ENCODE peak calls at places on chromosomes 4 and X, in six cellular contexts. K is WERI-Rb-1; Q is CD4-positive, alpha-beta T cell; Z is MM.1S; O is coronary artery; I is left lung. A is an unnamed sample.

GRCh38 chr4:125582302-125582701 is 267.5 kb downstream of the FAT4 start:
- DNase-seq in Q (no peak), K (no peak), O (no peak), I (no peak), Z (no peak), A (no peak)

GRCh38 chr4:118329849-118330248 is 23.0 kb downstream of the PRSS12 start:
- DNase-seq in I (no peak), K (no peak), Q (no peak), O (no peak), Z (no peak), A (no peak)

GRCh38 chr4:139279723-139280620 is at the start of gene MGARP:
- DNase-seq in Z (peak; percentile 39), Q (no peak), O (no peak), K (no peak), I (peak; percentile 82), A (no peak)

GRCh38 chr4:89757154-89757723 is 79.7 kb downstream of the SNCA start:
- DNase-seq in Q (no peak), O (no peak), K (peak; percentile 39), Z (no peak), I (no peak), A (no peak)

GRCh38 chr4:39846135-39846534 is 131.6 kb downstream of the PDS5A start:
- DNase-seq in Z (no peak), K (no peak), O (no peak), Q (no peak), I (no peak), A (no peak)

GRCh38 chrX:13293700-13294099 is 26.2 kb downstream of the ATXN3L start:
- DNase-seq in Z (no peak), O (no peak), Q (no peak), K (no peak), I (no peak), A (no peak)

GRCh38 chrX:288561-288991 is 7.4 kb downstream of the PLCXD1 start:
- DNase-seq in I (peak; percentile 78), Q (no peak), K (no peak), Z (no peak), O (no peak), A (peak; percentile 82)

GRCh38 chrX:105618393-105619101 is 203.8 kb upstream of the NRK start:
- DNase-seq in Z (no peak), K (no peak), O (no peak), Q (no peak), I (no peak), A (no peak)

GRCh38 chrX:374566-374965 is 12.1 kb downstream of the PPP2R3B start:
- DNase-seq in O (no peak), I (no peak), K (no peak), Q (no peak), Z (no peak), A (no peak)

GRCh38 chrX:37603938-37604409 is 32.5 kb downstream of the LANCL3 start:
- DNase-seq in Q (no peak), O (no peak), Z (no peak), I (no peak), K (no peak), A (no peak)

GRCh38 chr4:150234246-150234645 is 156.0 kb downstream of the DCLK2 start:
- DNase-seq in O (no peak), Q (no peak), Z (no peak), K (no peak), I (no peak), A (no peak)

GRCh38 chr4:151809716-151810115 is 48.9 kb upstream of the GATB start:
- DNase-seq in Q (no peak), I (no peak), Z (no peak), O (no peak), K (no peak), A (no peak)

GRCh38 chr4:184476660-184477059 is 2.3 kb upstream of the IRF2 start:
- DNase-seq in I (no peak), K (no peak), Q (peak; percentile 12), Z (no peak), O (no peak), A (no peak)

GRCh38 chr4:3683744-3684421 is 82.3 kb upstream of the ADRA2C start:
- DNase-seq in I (peak; percentile 64), Z (no peak), O (no peak), K (no peak), Q (no peak), A (peak; percentile 85)

GRCh38 chrX:17860179-17860780 is 818 bp downstream of the RAI2 start:
- DNase-seq in O (no peak), Z (no peak), K (no peak), I (peak; percentile 58), Q (no peak), A (no peak)

GRCh38 chrX:69305333-69306062 is 140.2 kb upstream of the PJA1 start:
- DNase-seq in I (no peak), Q (no peak), K (peak; percentile 67), Z (no peak), O (no peak), A (no peak)

GRCh38 chr4:4714330-4714729 is 145.1 kb upstream of the MSX1 start:
- DNase-seq in O (no peak), I (no peak), K (no peak), Z (no peak), Q (no peak), A (no peak)

GRCh38 chr4:6199344-6199921 is 916 bp downstream of the JAKMIP1 start:
- DNase-seq in Q (no peak), O (no peak), K (no peak), I (peak; percentile 68), Z (no peak), A (no peak)

GRCh38 chr4:168765726-168766125 is 244.3 kb downstream of the CBR4 start:
- DNase-seq in O (no peak), I (no peak), K (no peak), Q (no peak), Z (no peak), A (no peak)

GRCh38 chr4:113596396-113596795 is 165.1 kb downstream of the CAMK2D start:
- DNase-seq in K (no peak), Z (no peak), O (no peak), I (no peak), Q (no peak), A (no peak)

GRCh38 chr4:6663596-6664393 is 23.3 kb downstream of the MRFAP1 start:
- DNase-seq in I (peak; percentile 75), K (no peak), Z (no peak), Q (no peak), O (no peak), A (no peak)

GRCh38 chr4:148041606-148042324 is 309.9 kb downstream of the ARHGAP10 start:
- DNase-seq in I (no peak), K (no peak), O (no peak), Q (no peak), Z (no peak), A (no peak)

GRCh38 chrX:121931567-121931966 is 884.2 kb downstream of the GLUD2 start:
- DNase-seq in K (no peak), I (no peak), O (no peak), Z (peak; percentile 10), Q (no peak), A (no peak)

GRCh38 chr4:40923326-40924095 is 173.8 kb downstream of the NSUN7 start:
- DNase-seq in Q (no peak), K (no peak), O (no peak), I (no peak), Z (no peak), A (no peak)
- TF ChIP-seq CTCF in Q (no peak), K (no peak), O (no peak), I (no peak), Z (no peak), A (no peak)

DNA sequence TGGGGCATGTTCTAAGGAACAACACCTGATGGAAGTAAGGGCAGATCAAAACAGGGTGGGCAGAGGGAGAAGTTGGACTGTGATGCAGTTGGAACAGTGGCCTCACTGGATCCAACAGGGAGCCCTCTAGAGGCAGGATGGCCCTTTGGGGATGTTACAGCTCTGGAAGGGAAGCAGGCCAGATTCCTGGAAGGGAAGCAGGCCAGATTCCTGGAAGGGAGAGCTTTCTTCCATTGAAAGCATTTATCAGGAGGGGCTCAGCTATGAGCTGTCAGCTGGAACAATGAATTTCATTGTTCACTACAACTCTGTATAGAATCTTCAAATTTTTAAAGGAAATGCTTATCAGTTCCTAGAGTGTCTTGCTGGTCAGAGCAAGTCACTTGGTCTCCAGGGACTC is 17.7 kb downstream of the IL15 start:
- DNase-seq in O (no peak), I (no peak), K (peak; percentile 65), Q (no peak), Z (no peak), A (no peak)
- TF ChIP-seq CTCF in O (no peak), I (peak; percentile 30), K (peak; percentile 85), Q (no peak), Z (peak; percentile 21), A (peak; percentile 63)

GRCh38 chrX:153726286-153727107 is 1.8 kb downstream of the ABCD1 start:
- DNase-seq in I (peak; percentile 86), K (peak; percentile 90), Z (peak; percentile 83), O (peak; percentile 80), Q (no peak), A (peak; percentile 94)

GRCh38 chrX:153725832-153726285 is 1.2 kb downstream of the ABCD1 start:
- DNase-seq in K (no peak), Q (no peak), Z (no peak), O (no peak), I (no peak), A (no peak)

GRCh38 chrX:153727108-153727931 is 2.7 kb downstream of the ABCD1 start:
- DNase-seq in Z (no peak), Q (no peak), I (no peak), K (no peak), O (no peak), A (peak; percentile 73)

GRCh38 chrX:153728951-153729631 is 4.4 kb downstream of the ABCD1 start:
- DNase-seq in O (no peak), I (no peak), K (no peak), Q (no peak), Z (no peak), A (peak; percentile 90)

DNA sequence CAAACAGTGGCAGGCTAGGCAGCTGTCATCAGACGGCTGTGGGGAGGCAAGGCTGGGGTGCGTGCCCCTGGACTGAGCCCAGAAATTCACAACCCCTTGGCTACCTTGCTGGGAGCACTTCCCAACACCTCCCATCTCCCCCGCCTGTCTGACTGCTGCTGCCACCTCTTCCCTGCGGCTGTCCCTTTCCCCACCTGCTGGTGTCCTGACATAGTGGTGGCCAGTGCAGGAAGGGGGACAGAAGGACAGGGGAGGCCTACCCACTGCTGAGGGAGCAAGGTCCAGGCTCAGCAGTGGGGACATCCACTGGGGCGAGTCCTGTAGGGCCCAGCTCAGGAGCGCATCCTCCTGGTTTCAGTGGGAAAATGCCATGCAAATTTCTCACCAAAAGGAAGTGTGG is 3.4 kb downstream of the ABCD1 start:
- DNase-seq in Z (no peak), O (no peak), Q (no peak), I (no peak), K (no peak), A (no peak)
- TF ChIP-seq CTCF in Z (no peak), O (no peak), Q (no peak), I (no peak), K (peak; percentile 49), A (peak; percentile 11)

GRCh38 chrX:19543951-19544359 is 28.6 kb upstream of the MAP3K15 start:
- DNase-seq in K (no peak), O (no peak), Z (no peak), Q (no peak), I (no peak), A (no peak)

GRCh38 chrX:19545651-19546050 is 30.3 kb upstream of the MAP3K15 start:
- DNase-seq in Q (no peak), I (no peak), K (no peak), Z (no peak), O (no peak), A (no peak)

GRCh38 chrX:19543020-19543715 is 27.9 kb upstream of the MAP3K15 start:
- DNase-seq in Q (no peak), K (no peak), Z (no peak), O (no peak), I (no peak), A (no peak)

GRCh38 chrX:19541931-19542330 is 26.6 kb upstream of the MAP3K15 start:
- DNase-seq in K (no peak), Z (no peak), I (no peak), Q (no peak), O (no peak), A (no peak)

GRCh38 chrX:19544693-19545305 is 29.5 kb upstream of the MAP3K15 start:
- DNase-seq in O (no peak), I (no peak), K (peak; percentile 62), Z (peak; percentile 55), Q (peak; percentile 7), A (no peak)
- TF ChIP-seq CTCF in O (peak; percentile 55), I (peak; percentile 50), K (peak; percentile 81), Z (peak; percentile 75), Q (peak; percentile 60), A (peak; percentile 86)

A was measured in chondrocyte.